ENCODE peak calls at places on chromosomes 13 and 19, in ten cellular contexts. X, A, C, I, T, F, O, U, K and W are unnamed samples.

GRCh38 chr13:67299072-67299635 is 69.0 kb upstream of the PCDH9 start:
- DNase-seq in X (no peak), A (no peak), C (no peak), I (no peak), T (no peak), F (no peak), O (no peak), U (peak), K (no peak), W (no peak)

GRCh38 chr13:81304121-81304659 is 963.3 kb upstream of the SPRY2 start:
- DNase-seq in X (no peak), A (no peak), C (no peak), I (no peak), T (no peak), F (no peak), O (no peak), U (no peak), K (no peak), W (no peak)

GRCh38 chr19:21586341-21587116 is 81.1 kb downstream of the ZNF429 start:
- DNase-seq in X (peak), A (no peak), C (no peak), I (peak), T (no peak), F (no peak), O (no peak), U (no peak), K (no peak), W (no peak)

GRCh38 chr19:38409631-38410133 is 6.8 kb downstream of the FAM98C start:
- DNase-seq in X (no peak), A (no peak), C (no peak), I (no peak), T (no peak), F (no peak), O (no peak), U (peak), K (no peak), W (no peak)

GRCh38 chr13:27826379-27827353 is 34.4 kb downstream of the GSX1 start:
- DNase-seq in X (peak), A (peak), C (peak), I (peak), T (peak), F (peak), O (peak), U (peak), K (peak), W (peak)

GRCh38 chr13:25288966-25289365 is 1.7 kb upstream of the MTMR6 start:
- DNase-seq in X (no peak), A (no peak), C (peak), I (no peak), T (no peak), F (no peak), O (no peak), U (no peak), K (no peak), W (no peak)

GRCh38 chr13:48930933-48931332 is 44.8 kb upstream of the FNDC3A start:
- DNase-seq in X (no peak), A (no peak), C (no peak), I (no peak), T (no peak), F (no peak), O (no peak), U (no peak), K (no peak), W (no peak)

GRCh38 chr19:38317104-38317612 is 1.4 kb upstream of the YIF1B start:
- DNase-seq in X (peak), A (no peak), C (peak), I (peak), T (no peak), F (no peak), O (no peak), U (no peak), K (no peak), W (no peak)